ENCODE peak calls at places on chromosome 15, in nine cellular contexts. M is PC-3; B is endodermal cell; T is neuronal stem cell; K is tibial artery; Z is naive thymus-derived CD4-positive, alpha-beta T cell; Q is H1; D is tibial nerve; E is left ventricle myocardium inferior. W is an unnamed sample.

GRCh38 chr15:71148048-71148447 is 32.8 kb downstream of the THSD4 start:
- DNase-seq in M (no peak), B (no peak), T (no peak), K (no peak), Z (no peak), Q (no peak), D (no peak), E (no peak), W (no peak)

GRCh38 chr15:65985387-65985786 is 116.1 kb downstream of the RAB11A start:
- DNase-seq in M (no peak), B (no peak), T (no peak), K (no peak), Z (no peak), Q (no peak), D (no peak), E (no peak), W (no peak)

GRCh38 chr15:42331235-42331634 is 28.1 kb upstream of the CAPN3 start:
- DNase-seq in M (no peak), B (no peak), T (no peak), K (no peak), Z (no peak), Q (no peak), D (no peak), E (no peak), W (no peak)

GRCh38 chr15:26134812-26135211 is 271.7 kb upstream of the ATP10A start:
- DNase-seq in M (no peak), B (peak), T (no peak), K (no peak), Z (no peak), Q (no peak), D (no peak), E (no peak), W (no peak)

GRCh38 chr15:41967506-41968206 is 4.7 kb downstream of the EHD4 start:
- DNase-seq in M (no peak), B (peak), T (no peak), K (peak), Z (no peak), Q (no peak), D (no peak), E (no peak), W (peak)

GRCh38 chr15:23857028-23857641 is 170.0 kb upstream of the NDN start:
- DNase-seq in M (peak), B (peak), T (peak), K (no peak), Z (no peak), Q (no peak), D (no peak), E (no peak), W (no peak)

GRCh38 chr15:39125904-39126303 is 455.0 kb upstream of the THBS1 start:
- DNase-seq in M (peak), B (peak), T (peak), K (no peak), Z (peak), Q (no peak), D (no peak), E (no peak), W (no peak)

GRCh38 chr15:25054329-25054728 is 99.5 kb downstream of the SNRPN start:
- DNase-seq in M (no peak), B (peak), T (no peak), K (no peak), Z (no peak), Q (no peak), D (no peak), E (no peak), W (no peak)

GRCh38 chr15:99909914-99910313 is 176.7 kb upstream of the LYSMD4 start:
- DNase-seq in M (peak), B (peak), T (no peak), K (no peak), Z (no peak), Q (no peak), D (no peak), E (no peak), W (no peak)

GRCh38 chr15:43509002-43509922 is 8.1 kb upstream of the MAP1A start:
- DNase-seq in M (no peak), B (peak), T (no peak), K (peak), Z (no peak), Q (no peak), D (no peak), E (no peak), W (no peak)

GRCh38 chr15:81419304-81419943 is 45.4 kb upstream of the TMC3 start:
- DNase-seq in M (peak), B (peak), T (peak), K (no peak), Z (no peak), Q (no peak), D (no peak), E (no peak), W (no peak)

GRCh38 chr15:94286581-94286980 is 55.2 kb downstream of the MCTP2 start:
- DNase-seq in M (no peak), B (no peak), T (no peak), K (no peak), Z (no peak), Q (no peak), D (no peak), E (no peak), W (no peak)

GRCh38 chr15:95449229-95449628 is 881.3 kb upstream of the NR2F2 start:
- DNase-seq in M (no peak), B (no peak), T (no peak), K (no peak), Z (no peak), Q (no peak), D (no peak), E (no peak), W (no peak)

GRCh38 chr15:60720084-60720483 is 241.1 kb upstream of the ICE2 start:
- DNase-seq in M (no peak), B (no peak), T (no peak), K (no peak), Z (no peak), Q (no peak), D (no peak), E (no peak), W (no peak)

GRCh38 chr15:101246391-101246790 is 5.5 kb downstream of the CHSY1 start:
- DNase-seq in M (no peak), B (no peak), T (no peak), K (no peak), Z (no peak), Q (no peak), D (no peak), E (no peak), W (no peak)

GRCh38 chr15:90884719-90885431 is 571 bp downstream of the FES start:
- DNase-seq in M (no peak), B (no peak), T (no peak), K (no peak), Z (no peak), Q (no peak), D (no peak), E (no peak), W (no peak)

GRCh38 chr15:62850791-62851291 is 191.7 kb upstream of the TPM1 start:
- DNase-seq in M (peak), B (peak), T (peak), K (no peak), Z (no peak), Q (peak), D (no peak), E (no peak), W (no peak)

GRCh38 chr15:97234841-97235240 is 725.7 kb upstream of the ARRDC4 start:
- DNase-seq in M (no peak), B (no peak), T (no peak), K (no peak), Z (no peak), Q (no peak), D (no peak), E (no peak), W (no peak)

GRCh38 chr15:75955720-75956119 is 52.0 kb downstream of the FBXO22 start:
- DNase-seq in M (no peak), B (no peak), T (no peak), K (no peak), Z (no peak), Q (no peak), D (no peak), E (no peak), W (no peak)

GRCh38 chr15:80560601-80561025 is 134.5 kb upstream of the ABHD17C start:
- DNase-seq in M (no peak), B (no peak), T (no peak), K (no peak), Z (no peak), Q (no peak), D (no peak), E (no peak), W (no peak)

GRCh38 chr15:62941719-62942118 is 100.8 kb upstream of the TPM1 start:
- DNase-seq in M (no peak), B (no peak), T (no peak), K (no peak), Z (no peak), Q (no peak), D (no peak), E (no peak), W (no peak)

GRCh38 chr15:94282269-94283250 is 51.2 kb downstream of the MCTP2 start:
- DNase-seq in M (no peak), B (no peak), T (no peak), K (no peak), Z (no peak), Q (no peak), D (no peak), E (no peak), W (no peak)

GRCh38 chr15:68187559-68187958 is 17.6 kb downstream of the CALML4 start:
- DNase-seq in M (no peak), B (no peak), T (no peak), K (no peak), Z (no peak), Q (no peak), D (no peak), E (peak), W (no peak)

GRCh38 chr15:89999676-90000174 is 1.4 kb upstream of the ZNF710 start:
- DNase-seq in M (peak), B (peak), T (peak), K (peak), Z (no peak), Q (no peak), D (no peak), E (no peak), W (peak)

GRCh38 chr15:65177901-65178300 is 7.2 kb downstream of the CLPX start:
- DNase-seq in M (peak), B (no peak), T (no peak), K (no peak), Z (no peak), Q (no peak), D (no peak), E (no peak), W (no peak)

DNA sequence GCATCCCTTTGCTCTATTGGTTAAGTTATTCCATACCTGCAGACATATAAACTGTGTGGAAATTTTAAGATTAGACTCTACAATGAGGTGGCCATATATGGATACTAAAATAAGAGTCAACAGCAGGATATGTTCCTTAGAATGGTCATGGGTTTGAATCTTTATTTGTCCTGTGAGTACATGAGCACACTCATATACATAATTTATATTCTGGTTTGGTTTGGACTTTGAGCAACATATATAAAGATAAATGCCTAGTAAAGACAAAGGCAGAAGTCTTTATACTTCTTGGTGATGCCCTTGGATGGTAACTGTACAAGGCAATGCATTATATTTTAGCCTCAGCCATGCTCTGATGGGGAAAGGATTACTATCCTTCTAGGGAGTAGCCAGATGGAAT is 60.2 kb downstream of the HMG20A start:
- DNase-seq in M (no peak), B (no peak), T (no peak), K (no peak), Z (no peak), Q (no peak), D (no peak), E (no peak), W (no peak)
- H3K27ac ChIP-seq in M (no peak), B (peak), T (no peak), K (no peak), Z (no peak), Q (no peak), D (no peak), E (peak), W (no peak)

GRCh38 chr15:58224068-58224467 is 85.9 kb downstream of the AQP9 start:
- DNase-seq in M (no peak), B (no peak), T (no peak), K (no peak), Z (no peak), Q (no peak), D (no peak), E (peak), W (no peak)

GRCh38 chr15:58223432-58223831 is 85.3 kb downstream of the AQP9 start:
- DNase-seq in M (no peak), B (no peak), T (no peak), K (no peak), Z (no peak), Q (no peak), D (no peak), E (no peak), W (no peak)

GRCh38 chr15:58229297-58229768 is 91.2 kb downstream of the AQP9 start:
- DNase-seq in M (no peak), B (peak), T (no peak), K (no peak), Z (no peak), Q (no peak), D (no peak), E (no peak), W (no peak)

GRCh38 chr15:58228708-58229107 is 90.5 kb downstream of the AQP9 start:
- DNase-seq in M (no peak), B (no peak), T (no peak), K (no peak), Z (no peak), Q (no peak), D (no peak), E (no peak), W (no peak)

DNA sequence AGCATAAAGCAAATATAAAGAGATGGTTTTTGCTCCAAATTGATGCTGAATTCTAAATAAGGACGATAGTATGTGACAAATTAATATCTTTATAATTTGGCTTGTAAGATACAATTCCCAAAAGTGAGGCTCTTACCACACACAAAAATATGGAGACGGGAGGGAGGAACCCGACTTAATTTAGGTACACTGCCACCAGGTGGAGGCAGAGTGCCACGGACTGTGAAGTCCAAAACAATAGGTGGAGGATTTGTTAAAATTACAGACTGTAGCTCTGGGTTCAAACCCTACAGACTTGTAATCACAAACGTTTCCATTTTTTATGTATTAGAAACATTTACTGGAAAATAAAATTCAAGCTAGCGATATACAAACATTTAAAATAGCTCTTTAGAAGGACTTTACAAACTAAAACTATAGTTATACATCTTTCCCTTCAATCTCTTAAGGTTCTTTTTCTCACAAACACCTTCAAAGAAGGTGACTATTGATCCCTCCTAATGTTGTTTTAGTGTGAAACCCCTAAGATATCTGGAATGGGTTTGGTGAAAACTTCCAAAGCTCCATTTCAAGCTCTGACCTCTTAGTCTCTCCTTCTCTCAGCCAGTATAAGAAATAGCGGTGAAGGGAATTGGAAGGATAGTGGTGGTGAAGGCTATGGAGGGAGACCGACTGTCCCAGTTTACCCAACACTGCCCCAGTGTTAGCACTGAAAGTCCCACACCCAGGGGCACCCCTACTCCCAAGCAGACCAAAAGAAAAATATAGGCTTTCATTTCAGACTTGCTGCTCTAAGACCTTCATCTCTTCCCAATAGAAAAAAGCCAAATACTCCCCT is 89.7 kb downstream of the AQP9 start:
- DNase-seq in M (peak), B (peak), T (peak), K (peak), Z (peak), Q (peak), D (peak), E (peak), W (peak)
- H3K4me3 ChIP-seq in M (no peak), B (no peak), T (no peak), K (no peak), Z (no peak), Q (no peak), D (no peak), E (no peak), W (no peak)

GRCh38 chr15:47517737-47518136 is 199.6 kb upstream of the SEMA6D start:
- DNase-seq in M (no peak), B (no peak), T (peak), K (peak), Z (no peak), Q (no peak), D (no peak), E (no peak), W (no peak)
- H3K27ac ChIP-seq in M (no peak), B (no peak), T (no peak), K (no peak), Z (no peak), Q (no peak), D (no peak), E (peak), W (no peak)

DNA sequence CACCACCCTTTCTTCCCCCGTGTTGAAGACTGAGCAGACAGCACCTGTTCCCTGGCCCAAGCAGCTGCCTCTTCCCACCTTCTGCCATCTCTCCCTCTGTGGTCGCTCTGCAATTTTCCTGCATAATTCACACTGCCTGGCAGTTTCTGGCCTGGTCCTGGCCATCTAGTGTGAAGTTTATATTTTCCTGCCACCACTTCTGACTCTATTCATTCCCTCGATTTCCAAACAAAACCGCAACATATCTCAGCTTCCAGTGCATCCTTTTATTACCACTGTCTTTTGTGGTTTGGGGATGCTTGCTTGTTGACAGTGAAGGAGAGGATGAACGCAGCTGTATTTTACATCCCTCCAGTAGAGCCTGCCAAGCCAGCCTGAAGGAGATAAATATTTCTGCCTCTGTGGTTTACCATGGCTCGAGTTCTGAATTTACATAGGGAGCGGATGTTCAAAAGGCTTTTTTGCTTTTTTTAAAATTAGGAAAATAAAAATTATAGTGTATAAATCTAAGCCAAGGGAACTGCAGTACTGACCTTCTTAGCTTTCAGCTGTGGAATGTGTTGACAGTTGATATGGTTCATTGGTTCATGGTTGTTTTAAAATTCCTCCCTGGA is 250.3 kb downstream of the ADAMTSL3 start:
- DNase-seq in M (no peak), B (no peak), T (no peak), K (no peak), Z (no peak), Q (no peak), D (no peak), E (no peak), W (peak)
- H3K4me3 ChIP-seq in M (no peak), B (no peak), T (no peak), K (no peak), Z (no peak), Q (no peak), D (no peak), E (no peak), W (no peak)

DNA sequence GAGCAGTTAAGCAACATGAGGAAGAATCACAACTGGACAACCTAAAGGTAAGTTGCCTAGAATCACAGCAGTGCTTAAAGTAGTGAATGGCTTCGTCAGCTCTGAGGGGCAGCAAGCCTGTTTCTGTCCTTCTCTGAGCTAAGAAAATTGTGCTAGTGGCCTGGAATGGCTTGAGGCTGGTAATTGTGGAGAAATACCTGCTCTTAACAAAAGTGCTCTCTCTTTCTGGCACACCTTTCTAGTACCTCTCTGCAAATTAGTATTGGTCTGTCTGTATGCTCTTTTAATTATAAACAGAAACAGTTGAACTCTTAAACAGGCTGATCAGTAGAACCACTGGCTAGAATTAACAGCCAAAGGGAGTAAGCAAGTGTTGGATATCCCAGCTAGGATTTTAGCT is 11.6 kb downstream of the SNX1 start:
- DNase-seq in M (no peak), B (no peak), T (no peak), K (no peak), Z (no peak), Q (no peak), D (no peak), E (no peak), W (no peak)
- H3K27ac ChIP-seq in M (no peak), B (no peak), T (no peak), K (no peak), Z (no peak), Q (no peak), D (no peak), E (peak), W (no peak)

W was measured in left lung.